ENCODE peak calls at places on chromosomes 11 and 22, in six cellular contexts. Q, N, I, E, R and W are unnamed samples.

GRCh38 chr11:88623536-88623935 is 286.0 kb upstream of the CTSC start:
- DNase-seq in N (no peak), Q (no peak), R (no peak), E (no peak), I (no peak), W (no peak)

GRCh38 chr11:30485222-30485621 is 100.9 kb downstream of the MPPED2 start:
- DNase-seq in Q (no peak), N (no peak), E (no peak), R (no peak), I (no peak), W (no peak)

GRCh38 chr11:2268911-2269600 is 1.3 kb downstream of the ASCL2 start:
- DNase-seq in I (peak; percentile 48), E (peak; percentile 51), N (peak; percentile 63), R (peak; percentile 38), Q (peak; percentile 84), W (peak; percentile 65)

GRCh38 chr11:10806206-10806605 is 2.5 kb downstream of the EIF4G2 start:
- DNase-seq in E (no peak), R (no peak), I (no peak), N (no peak), Q (no peak), W (no peak)

GRCh38 chr22:17472886-17473285 is 90.4 kb upstream of the SLC25A18 start:
- DNase-seq in R (no peak), E (no peak), N (no peak), Q (no peak), I (no peak), W (no peak)

GRCh38 chr22:19568337-19569311 is 44.4 kb upstream of the CLDN5 start:
- DNase-seq in E (peak; percentile 41), R (no peak), Q (no peak), N (no peak), I (no peak), W (no peak)

GRCh38 chr11:69013009-69013951 is at the start of gene MRGPRF:
- DNase-seq in E (no peak), N (no peak), I (peak; percentile 87), R (no peak), Q (no peak), W (peak; percentile 67)

GRCh38 chr11:8301622-8302021 is 37.9 kb upstream of the LMO1 start:
- DNase-seq in R (no peak), Q (no peak), E (no peak), N (no peak), I (no peak), W (no peak)

GRCh38 chr11:121117753-121118152 is 16.7 kb downstream of the TECTA start:
- DNase-seq in R (no peak), Q (no peak), E (no peak), I (no peak), N (no peak), W (no peak)

GRCh38 chr22:44724416-44724815 is 22.4 kb downstream of the PRR5 start:
- DNase-seq in I (no peak), N (no peak), R (no peak), Q (peak; percentile 62), E (no peak), W (no peak)

GRCh38 chr11:267491-267994 is 10.7 kb upstream of the NLRP6 start:
- DNase-seq in Q (peak; percentile 48), N (peak; percentile 55), R (peak; percentile 59), E (peak; percentile 39), I (peak; percentile 75), W (peak; percentile 60)

GRCh38 chr11:11149671-11150459 is 203.2 kb downstream of the CSNK2A3 start:
- DNase-seq in I (no peak), Q (no peak), E (no peak), R (peak; percentile 18), N (peak; percentile 67), W (no peak)

GRCh38 chr11:83256602-83257340 is 29.4 kb downstream of the CCDC90B start:
- DNase-seq in E (peak; percentile 88), R (no peak), I (no peak), N (no peak), Q (peak; percentile 87), W (no peak)

GRCh38 chr22:43955883-43956286 is 643 bp downstream of the SAMM50 start:
- DNase-seq in R (no peak), I (no peak), Q (no peak), E (no peak), N (no peak), W (no peak)

GRCh38 chr22:32205974-32206773 is 1.3 kb upstream of the RFPL2 start:
- DNase-seq in R (no peak), I (no peak), E (no peak), Q (no peak), N (no peak), W (no peak)

GRCh38 chr22:50304528-50305392 is 2.7 kb downstream of the PLXNB2 start:
- DNase-seq in E (peak; percentile 75), I (peak; percentile 56), Q (no peak), N (no peak), R (no peak), W (peak; percentile 88)

GRCh38 chr11:75888391-75888790 is 73.4 kb downstream of the UVRAG start:
- DNase-seq in R (no peak), I (no peak), E (no peak), N (no peak), Q (no peak), W (no peak)

GRCh38 chr11:39365809-39366436 is 2093.5 kb downstream of the LRRC4C start:
- DNase-seq in E (peak; percentile 37), I (no peak), N (no peak), R (no peak), Q (peak; percentile 53), W (no peak)

GRCh38 chr11:87295237-87295636 is 257.5 kb downstream of the TMEM135 start:
- DNase-seq in E (no peak), I (no peak), N (no peak), R (no peak), Q (no peak), W (no peak)

GRCh38 chr11:62678770-62679696 is at the start of gene UBXN1:
- DNase-seq in E (peak; percentile 78), I (peak; percentile 92), N (peak; percentile 78), R (peak; percentile 75), Q (peak; percentile 88), W (peak; percentile 89)

GRCh38 chr11:76736773-76737495 is 46.2 kb upstream of the TSKU start:
- DNase-seq in I (no peak), R (no peak), N (no peak), E (no peak), Q (no peak), W (no peak)

GRCh38 chr11:57787205-57787604 is 25.6 kb downstream of the CTNND1 start:
- DNase-seq in R (no peak), N (no peak), E (no peak), Q (no peak), I (no peak), W (no peak)
- H3K4me1 ChIP-seq in R (peaks cover 15% of the 10 kb centered on the region), N (peaks cover 19% of the 10 kb centered on the region), E (peaks cover 56% of the 10 kb centered on the region), Q (peaks cover 95% of the 10 kb centered on the region), I (peaks cover 67% of the 10 kb centered on the region), W (peaks cover 56% of the 10 kb centered on the region)

GRCh38 chr11:125226701-125227100 is 62.1 kb downstream of the PKNOX2 start:
- DNase-seq in I (no peak), N (no peak), Q (no peak), R (no peak), E (no peak), W (no peak)

GRCh38 chr11:125227151-125227550 is 62.6 kb downstream of the PKNOX2 start:
- DNase-seq in I (no peak), E (no peak), R (no peak), N (no peak), Q (no peak), W (no peak)

GRCh38 chr11:125228425-125228824 is 63.9 kb downstream of the PKNOX2 start:
- DNase-seq in R (no peak), E (no peak), N (no peak), Q (no peak), I (no peak), W (no peak)

GRCh38 chr11:125229916-125230315 is 65.4 kb downstream of the PKNOX2 start:
- DNase-seq in R (no peak), I (no peak), N (no peak), E (no peak), Q (no peak), W (no peak)

DNA sequence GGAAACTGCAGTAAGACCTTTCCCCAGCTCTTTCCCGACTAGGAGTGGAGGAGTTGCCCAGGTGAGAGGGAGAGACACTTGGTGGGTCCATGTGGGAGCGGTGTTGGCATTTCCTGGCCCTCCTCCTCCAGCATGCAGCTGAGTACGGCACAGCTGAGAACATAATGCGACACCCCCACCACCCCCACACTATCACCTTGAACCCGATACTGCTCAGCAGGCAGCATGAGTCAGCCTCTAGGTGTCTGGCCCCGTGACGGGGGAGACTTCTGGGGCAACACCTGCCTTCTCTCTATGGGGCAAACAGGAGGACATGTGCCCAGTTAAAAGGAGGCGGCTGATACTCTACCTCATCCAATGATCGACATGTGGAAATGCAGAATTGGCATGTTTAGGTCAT is 64.5 kb downstream of the PKNOX2 start:
- DNase-seq in I (no peak), E (no peak), Q (no peak), N (no peak), R (no peak), W (no peak)
- H3K4me3 ChIP-seq in I (no peak overlapping the region), E (no peak overlapping the region), Q (no peak overlapping the region), N (no peak overlapping the region), R (no peak overlapping the region), W (no peak overlapping the region)

DNA sequence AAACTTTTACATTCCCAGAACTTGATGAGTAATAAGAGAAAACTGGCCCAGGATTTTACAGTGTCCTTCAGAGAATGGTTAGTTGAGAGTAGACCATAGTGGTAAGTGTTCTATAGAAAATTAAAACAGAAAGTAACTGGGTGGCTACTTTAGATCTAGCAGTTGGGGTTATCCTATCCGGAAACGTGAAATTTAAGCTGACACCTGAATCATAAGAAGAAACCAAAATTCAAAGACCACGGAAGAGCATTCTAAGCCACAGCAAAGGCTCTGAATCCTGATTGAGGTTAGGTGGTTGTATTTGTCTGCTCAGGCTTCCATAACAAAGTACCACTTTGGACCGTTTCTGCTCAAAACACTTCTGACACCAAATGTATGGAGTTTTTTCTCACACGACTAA is 34.0 kb downstream of the TTC17 start:
- DNase-seq in Q (no peak), N (no peak), R (no peak), I (no peak), E (no peak), W (no peak)
- H3K36me3 ChIP-seq in Q (no peaks in the 10 kb centered on the region), N (peaks cover 33% of the 10 kb centered on the region), R (peaks cover 37% of the 10 kb centered on the region), I (no peaks in the 10 kb centered on the region), E (peaks cover 34% of the 10 kb centered on the region), W (peaks cover 74% of the 10 kb centered on the region)

GRCh38 chr22:49239264-49240015 is 588.2 kb downstream of the BRD1 start:
- DNase-seq in E (no peak), Q (no peak), N (no peak), I (no peak), R (no peak), W (no peak)

GRCh38 chr22:49241174-49241851 is 586.4 kb downstream of the BRD1 start:
- DNase-seq in R (no peak), N (no peak), Q (no peak), I (no peak), E (no peak), W (no peak)

GRCh38 chr22:49238181-49239141 is 589.2 kb downstream of the BRD1 start:
- DNase-seq in E (no peak), R (no peak), N (no peak), I (no peak), Q (no peak), W (no peak)

GRCh38 chr22:49240472-49240871 is 587.2 kb downstream of the BRD1 start:
- DNase-seq in Q (no peak), I (no peak), N (no peak), R (no peak), E (no peak), W (no peak)

GRCh38 chr22:49240016-49240380 is 587.7 kb downstream of the BRD1 start:
- DNase-seq in R (no peak), E (no peak), N (no peak), Q (no peak), I (no peak), W (no peak)
- H3K4me1 ChIP-seq in R (no peaks in the 10 kb centered on the region), E (no peaks in the 10 kb centered on the region), N (no peaks in the 10 kb centered on the region), Q (no peaks in the 10 kb centered on the region), I (no peaks in the 10 kb centered on the region), W (no peaks in the 10 kb centered on the region)

GRCh38 chr11:128544625-128545024 is 42.7 kb downstream of the ETS1 start:
- DNase-seq in R (no peak), Q (no peak), N (peak; percentile 41), I (no peak), E (no peak), W (no peak)
- H3K4me3 ChIP-seq in R (peak overlapping the region; percentile 21), Q (no peak overlapping the region), N (peak overlapping the region; percentile 4), I (no peak overlapping the region), E (no peak overlapping the region), W (no peak overlapping the region)